ENCODE peak calls at places on chromosomes 6 and 20, in five cellular contexts. X, W, Z, Y and Q are unnamed samples.

GRCh38 chr20:38878798-38879197 is 47.4 kb upstream of the FAM83D start:
- DNase-seq in X (no peak), W (no peak), Z (peak; percentile 79), Y (no peak), Q (no peak)

GRCh38 chr6:137874204-137875001 is 7.3 kb downstream of the TNFAIP3 start:
- DNase-seq in X (no peak), W (no peak), Z (no peak), Y (no peak), Q (no peak)

GRCh38 chr6:167150815-167151557 is 6.8 kb downstream of the GPR31 start:
- DNase-seq in X (no peak), W (no peak), Z (no peak), Y (no peak), Q (no peak)

GRCh38 chr6:3449750-3450305 is 7.0 kb downstream of the SLC22A23 start:
- DNase-seq in X (no peak), W (no peak), Z (no peak), Y (no peak), Q (no peak)

GRCh38 chr6:75158176-75158575 is 47.7 kb downstream of the COL12A1 start:
- DNase-seq in X (no peak), W (no peak), Z (no peak), Y (no peak), Q (no peak)

GRCh38 chr6:120005292-120005976 is 655.9 kb upstream of the MAN1A1 start:
- DNase-seq in X (no peak), W (no peak), Z (no peak), Y (peak; percentile 8), Q (no peak)

GRCh38 chr20:41275181-41275793 is 42.2 kb downstream of the ZHX3 start:
- DNase-seq in X (no peak), W (no peak), Z (no peak), Y (no peak), Q (no peak)

GRCh38 chr6:107114872-107115694 is at the start of gene BEND3:
- DNase-seq in X (no peak), W (peak; percentile 63), Z (peak; percentile 81), Y (no peak), Q (no peak)

GRCh38 chr6:146526192-146526591 is 17.4 kb upstream of the RAB32 start:
- DNase-seq in X (no peak), W (no peak), Z (no peak), Y (no peak), Q (no peak)

GRCh38 chr6:35945650-35946025 is 24.7 kb upstream of the SRPK1 start:
- DNase-seq in X (no peak), W (no peak), Z (no peak), Y (no peak), Q (no peak)

GRCh38 chr20:52313335-52313963 is 121.9 kb upstream of the ZFP64 start:
- DNase-seq in X (no peak), W (peak; percentile 35), Z (peak; percentile 71), Y (peak; percentile 20), Q (peak; percentile 81)

GRCh38 chr6:33053230-33053629 is 20.2 kb downstream of the HLA-DPA1 start:
- DNase-seq in X (no peak), W (no peak), Z (no peak), Y (no peak), Q (no peak)

GRCh38 chr20:48682529-48683385 is 145.0 kb downstream of the PREX1 start:
- DNase-seq in X (no peak), W (peak; percentile 92), Z (peak; percentile 84), Y (no peak), Q (peak; percentile 73)

GRCh38 chr6:45031601-45032000 is 296.5 kb upstream of the RUNX2 start:
- DNase-seq in X (no peak), W (no peak), Z (no peak), Y (no peak), Q (no peak)

GRCh38 chr6:144265390-144265789 is 19.7 kb upstream of the UTRN start:
- DNase-seq in X (no peak), W (no peak), Z (peak; percentile 86), Y (peak; percentile 70), Q (no peak)

GRCh38 chr6:111358454-111358853 is 124.6 kb downstream of the REV3L start:
- DNase-seq in X (no peak), W (no peak), Z (no peak), Y (no peak), Q (no peak)

DNA sequence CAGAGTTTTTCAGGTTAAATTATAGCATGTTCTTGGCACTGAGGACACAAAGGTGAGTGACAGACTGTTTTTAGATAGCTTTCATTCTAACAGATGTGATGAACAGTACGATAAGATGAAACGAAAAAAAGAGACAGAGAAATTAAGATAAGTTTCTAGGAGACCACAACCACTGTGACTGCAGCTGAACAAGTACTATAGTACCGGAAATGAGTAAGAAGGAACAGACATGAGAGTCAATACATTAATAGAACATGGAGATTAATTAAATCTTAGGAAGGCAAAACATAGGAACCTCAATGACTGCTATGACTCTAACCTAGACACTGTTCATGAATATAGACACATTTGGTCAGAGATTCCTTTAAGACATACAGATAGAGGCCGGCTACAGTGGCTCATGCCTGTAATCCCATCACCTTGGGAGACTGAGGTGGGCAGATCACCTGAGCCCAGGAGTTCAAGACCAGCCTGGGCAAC is 40.2 kb downstream of the HBS1L start:
- DNase-seq in X (no peak), W (no peak), Z (no peak), Y (no peak), Q (no peak)
- H3K4me3 ChIP-seq in X (no peak overlapping the region), W (no peak overlapping the region), Z (no peak overlapping the region), Y (no peak overlapping the region), Q (no peak overlapping the region)

GRCh38 chr6:29964553-29964903 is 22.2 kb downstream of the HLA-A start:
- DNase-seq in X (no peak), W (no peak), Z (peak; percentile 7), Y (no peak), Q (no peak)
- H3K4me3 ChIP-seq in X (no peak overlapping the region), W (no peak overlapping the region), Z (no peak overlapping the region), Y (peak overlapping the region; percentile 79), Q (peak overlapping the region; percentile 73)

DNA sequence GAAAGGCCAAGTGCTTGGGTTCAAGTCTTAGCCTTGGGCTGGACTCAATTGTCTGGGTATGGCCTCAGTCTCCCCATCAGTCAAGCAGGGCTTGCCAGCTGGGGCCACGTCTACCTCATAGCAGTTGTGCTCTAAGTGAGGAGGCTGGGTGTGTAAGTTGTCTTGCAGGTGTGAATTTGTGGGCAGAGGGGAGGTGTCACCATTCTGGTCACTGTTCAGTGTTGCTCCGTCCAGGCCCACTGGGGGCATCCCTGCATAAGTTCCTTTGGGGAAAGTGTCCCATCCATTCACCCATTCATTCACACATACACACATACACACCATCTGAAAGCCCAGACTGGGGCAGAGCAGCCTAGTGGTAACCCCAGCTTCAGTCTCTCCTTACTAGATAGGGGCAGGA is 36.3 kb downstream of the TFEB start:
- DNase-seq in X (no peak), W (no peak), Z (no peak), Y (no peak), Q (no peak)
- H3K4me3 ChIP-seq in X (no peak overlapping the region), W (no peak overlapping the region), Z (no peak overlapping the region), Y (no peak overlapping the region), Q (no peak overlapping the region)

GRCh38 chr20:21101453-21102251 is 4.5 kb downstream of the LINC00237 start:
- DNase-seq in X (no peak), W (peak; percentile 38), Z (peak; percentile 75), Y (no peak), Q (no peak)

GRCh38 chr20:21102691-21103311 is 3.4 kb downstream of the LINC00237 start:
- DNase-seq in X (no peak), W (peak; percentile 38), Z (peak; percentile 82), Y (no peak), Q (no peak)

GRCh38 chr20:21102252-21102609 is 3.9 kb downstream of the LINC00237 start:
- DNase-seq in X (no peak), W (no peak), Z (peak; percentile 50), Y (no peak), Q (no peak)

GRCh38 chr20:21100590-21101452 is 5.3 kb downstream of the LINC00237 start:
- DNase-seq in X (peak; percentile 60), W (no peak), Z (peak; percentile 91), Y (no peak), Q (no peak)

GRCh38 chr20:21099653-21100589 is 6.2 kb downstream of the LINC00237 start:
- DNase-seq in X (no peak), W (no peak), Z (peak; percentile 69), Y (no peak), Q (no peak)
- H3K4me3 ChIP-seq in X (peak overlapping the region; percentile 44), W (peak overlapping the region; percentile 4), Z (peak overlapping the region; percentile 43), Y (no peak overlapping the region), Q (no peak overlapping the region)

GRCh38 chr6:26474439-26474881 is 16.7 kb downstream of the BTN2A1 start:
- DNase-seq in X (no peak), W (no peak), Z (no peak), Y (no peak), Q (no peak)

GRCh38 chr6:26472549-26473245 is 14.9 kb downstream of the BTN2A1 start:
- DNase-seq in X (no peak), W (no peak), Z (no peak), Y (no peak), Q (no peak)

GRCh38 chr6:26471970-26472369 is 14.2 kb downstream of the BTN2A1 start:
- DNase-seq in X (no peak), W (no peak), Z (no peak), Y (no peak), Q (no peak)

GRCh38 chr6:26473758-26474438 is 16.1 kb downstream of the BTN2A1 start:
- DNase-seq in X (peak; percentile 23), W (peak; percentile 62), Z (peak; percentile 78), Y (peak; percentile 93), Q (peak; percentile 96)

GRCh38 chr6:26473429-26473757 is 15.6 kb downstream of the BTN2A1 start:
- DNase-seq in X (no peak), W (no peak), Z (no peak), Y (no peak), Q (no peak)
- H3K4me3 ChIP-seq in X (peak overlapping the region; percentile 54), W (peak overlapping the region; percentile 37), Z (peak overlapping the region; percentile 41), Y (peak overlapping the region; percentile 52), Q (peak overlapping the region; percentile 85)

GRCh38 chr20:47358052-47358671 is 1.7 kb upstream of the ZMYND8 start:
- DNase-seq in X (no peak), W (no peak), Z (no peak), Y (no peak), Q (no peak)

GRCh38 chr20:47359533-47360206 is 3.2 kb upstream of the ZMYND8 start:
- DNase-seq in X (no peak), W (no peak), Z (no peak), Y (no peak), Q (no peak)

GRCh38 chr20:47357296-47358051 is 975 bp upstream of the ZMYND8 start:
- DNase-seq in X (no peak), W (peak; percentile 84), Z (peak; percentile 80), Y (no peak), Q (no peak)

GRCh38 chr20:47360207-47360488 is 3.6 kb upstream of the ZMYND8 start:
- DNase-seq in X (no peak), W (no peak), Z (no peak), Y (no peak), Q (no peak)

GRCh38 chr20:47358672-47359532 is 2.4 kb upstream of the ZMYND8 start:
- DNase-seq in X (no peak), W (peak; percentile 61), Z (peak; percentile 85), Y (peak; percentile 64), Q (no peak)
- H3K4me3 ChIP-seq in X (no peak overlapping the region), W (no peak overlapping the region), Z (no peak overlapping the region), Y (peak overlapping the region; percentile 12), Q (no peak overlapping the region)

DNA sequence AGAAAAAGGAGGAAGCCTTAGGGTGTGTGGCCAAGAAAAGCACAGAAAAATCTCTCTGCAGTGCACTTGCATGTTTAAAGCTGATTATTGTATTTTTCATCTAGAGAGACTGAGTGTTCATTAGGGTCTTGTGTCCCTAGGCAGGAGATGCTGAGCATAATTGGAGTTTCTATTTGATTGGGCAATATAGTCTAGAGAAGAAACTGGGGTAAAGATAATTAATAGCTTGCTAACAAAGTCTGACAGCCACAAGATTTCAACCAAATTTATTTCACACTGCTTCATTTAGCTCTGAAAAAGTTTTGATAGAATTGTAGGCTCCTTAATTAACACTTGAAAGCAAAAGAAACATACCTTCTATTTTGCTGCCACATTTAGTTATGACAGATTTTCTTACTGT is 2.3 kb downstream of the FLRT3 start:
- DNase-seq in X (no peak), W (no peak), Z (no peak), Y (no peak), Q (no peak)
- H3K4me3 ChIP-seq in X (peak overlapping the region; percentile 20), W (peak overlapping the region; percentile 1), Z (peak overlapping the region; percentile 67), Y (no peak overlapping the region), Q (peak overlapping the region; percentile 93)